ENCODE peak calls at places on chromosomes 16 and 17, in four cellular contexts. V, T, I and U are unnamed samples.

GRCh38 chr16:80973991-80974390 is 32.7 kb downstream of the CMC2 start:
- DNase-seq in V (peak), T (peak), I (no peak), U (no peak)

GRCh38 chr17:58019039-58019438 is 12.0 kb upstream of the SRSF1 start:
- DNase-seq in V (no peak), T (no peak), I (no peak), U (no peak)

GRCh38 chr17:28972437-28972836 is 21.1 kb upstream of the PHF12 start:
- DNase-seq in V (no peak), T (no peak), I (no peak), U (no peak)

GRCh38 chr17:81831957-81832607 is 1.0 kb downstream of the MCRIP1 start:
- DNase-seq in V (peak), T (peak), I (no peak), U (peak)

GRCh38 chr17:42655528-42655927 is 3.6 kb upstream of the TUBG2 start:
- DNase-seq in V (peak), T (peak), I (no peak), U (no peak)

GRCh38 chr16:73037331-73037745 is 10.6 kb downstream of the ZFHX3 start:
- DNase-seq in V (no peak), T (peak), I (no peak), U (no peak)

GRCh38 chr17:80964231-80964856 is 27.3 kb upstream of the CHMP6 start:
- DNase-seq in V (no peak), T (no peak), I (no peak), U (no peak)

GRCh38 chr17:48051706-48052486 is 3.7 kb downstream of the NFE2L1 start:
- DNase-seq in V (peak), T (peak), I (peak), U (no peak)

GRCh38 chr16:11407047-11407982 is 62.1 kb downstream of the RMI2 start:
- DNase-seq in V (peak), T (peak), I (peak), U (peak)

GRCh38 chr16:53048139-53048915 is 4.4 kb downstream of the CHD9NB start:
- DNase-seq in V (no peak), T (no peak), I (no peak), U (no peak)

GRCh38 chr17:74987909-74988711 is 678 bp downstream of the CDR2L start:
- DNase-seq in V (peak), T (peak), I (no peak), U (no peak)

GRCh38 chr16:55501549-55502322 is 7.1 kb upstream of the LPCAT2 start:
- DNase-seq in V (no peak), T (no peak), I (no peak), U (no peak)

GRCh38 chr17:58107306-58107705 is 24.1 kb downstream of the DYNLL2 start:
- DNase-seq in V (no peak), T (no peak), I (no peak), U (no peak)

GRCh38 chr16:30027588-30028437 is 3.3 kb downstream of the TLCD3B start:
- DNase-seq in V (no peak), T (no peak), I (no peak), U (no peak)

GRCh38 chr16:9603316-9603715 is 511.9 kb downstream of the HAPSTR1 start:
- DNase-seq in V (no peak), T (no peak), I (no peak), U (no peak)

GRCh38 chr17:78893684-78894083 is 9.3 kb downstream of the CEP295NL start:
- DNase-seq in V (no peak), T (no peak), I (no peak), U (no peak)